ENCODE peak calls at places on chromosomes 2 and 18, in seven cellular contexts. One of them, this sample, is unnamed.
A peak's percentile ranks its signal among the peaks of the same experiment; 100 is the strongest.

GRCh38 chr2:37201766-37202165 is 5.5 kb downstream of the CEBPZOS start:
- DNase-seq in sciatic nerve: no peak
- DNase-seq in mesenchymal stem cell: peak; percentile 45
- DNase-seq in LoVo: no peak
- DNase-seq in activated T-helper 1 cell treated with anti-CD3 and anti-CD28 coated beads, Interleukin-12 subunit alpha, Interleukin-12 subunit beta, Interleukin-2, Interleukin-4 antibody, amounts not matched to agents 30 ng/mL and 10 ng/mL and 1 ng/mL, durations not matched to agents 14 hours and 24 hours and 36 hours: no peak
- DNase-seq in adrenal gland: no peak
- DNase-seq in HCT116: no peak
- DNase-seq in this sample: no peak

GRCh38 chr18:74598350-74599001 is 806 bp downstream of the ZNF407 start:
- DNase-seq in sciatic nerve: peak; percentile 74
- DNase-seq in mesenchymal stem cell: peak; percentile 75
- DNase-seq in LoVo: peak; percentile 39
- DNase-seq in activated T-helper 1 cell treated with anti-CD3 and anti-CD28 coated beads, Interleukin-12 subunit alpha, Interleukin-12 subunit beta, Interleukin-2, Interleukin-4 antibody, amounts not matched to agents 30 ng/mL and 10 ng/mL and 1 ng/mL, durations not matched to agents 14 hours and 24 hours and 36 hours: peak; percentile 53
- DNase-seq in adrenal gland: peak; percentile 51
- DNase-seq in HCT116: peak; percentile 27
- DNase-seq in this sample: peak; percentile 48

GRCh38 chr18:45727068-45727467 is 3.1 kb downstream of the SLC14A1 start:
- DNase-seq in sciatic nerve: no peak
- DNase-seq in mesenchymal stem cell: no peak
- DNase-seq in LoVo: no peak
- DNase-seq in activated T-helper 1 cell treated with anti-CD3 and anti-CD28 coated beads, Interleukin-12 subunit alpha, Interleukin-12 subunit beta, Interleukin-2, Interleukin-4 antibody, amounts not matched to agents 30 ng/mL and 10 ng/mL and 1 ng/mL, durations not matched to agents 14 hours and 24 hours and 36 hours: no peak
- DNase-seq in adrenal gland: no peak
- DNase-seq in HCT116: no peak
- DNase-seq in this sample: no peak

GRCh38 chr2:136086253-136087016 is 31.5 kb downstream of the CXCR4 start:
- DNase-seq in sciatic nerve: no peak
- DNase-seq in mesenchymal stem cell: no peak
- DNase-seq in LoVo: no peak
- DNase-seq in activated T-helper 1 cell treated with anti-CD3 and anti-CD28 coated beads, Interleukin-12 subunit alpha, Interleukin-12 subunit beta, Interleukin-2, Interleukin-4 antibody, amounts not matched to agents 30 ng/mL and 10 ng/mL and 1 ng/mL, durations not matched to agents 14 hours and 24 hours and 36 hours: no peak
- DNase-seq in adrenal gland: no peak
- DNase-seq in HCT116: no peak
- DNase-seq in this sample: no peak

GRCh38 chr2:99451280-99451679 is 38.5 kb downstream of the REV1 start:
- DNase-seq in sciatic nerve: no peak
- DNase-seq in mesenchymal stem cell: no peak
- DNase-seq in LoVo: no peak
- DNase-seq in activated T-helper 1 cell treated with anti-CD3 and anti-CD28 coated beads, Interleukin-12 subunit alpha, Interleukin-12 subunit beta, Interleukin-2, Interleukin-4 antibody, amounts not matched to agents 30 ng/mL and 10 ng/mL and 1 ng/mL, durations not matched to agents 14 hours and 24 hours and 36 hours: no peak
- DNase-seq in adrenal gland: no peak
- DNase-seq in HCT116: no peak
- DNase-seq in this sample: no peak

GRCh38 chr2:1631292-1632005 is 112.9 kb downstream of the PXDN start:
- DNase-seq in sciatic nerve: no peak
- DNase-seq in mesenchymal stem cell: no peak
- DNase-seq in LoVo: no peak
- DNase-seq in activated T-helper 1 cell treated with anti-CD3 and anti-CD28 coated beads, Interleukin-12 subunit alpha, Interleukin-12 subunit beta, Interleukin-2, Interleukin-4 antibody, amounts not matched to agents 30 ng/mL and 10 ng/mL and 1 ng/mL, durations not matched to agents 14 hours and 24 hours and 36 hours: no peak
- DNase-seq in adrenal gland: no peak
- DNase-seq in HCT116: no peak
- DNase-seq in this sample: no peak

GRCh38 chr18:23722646-23723045 is 33.4 kb downstream of the LAMA3 start:
- DNase-seq in sciatic nerve: no peak
- DNase-seq in mesenchymal stem cell: peak; percentile 43
- DNase-seq in LoVo: peak; percentile 20
- DNase-seq in activated T-helper 1 cell treated with anti-CD3 and anti-CD28 coated beads, Interleukin-12 subunit alpha, Interleukin-12 subunit beta, Interleukin-2, Interleukin-4 antibody, amounts not matched to agents 30 ng/mL and 10 ng/mL and 1 ng/mL, durations not matched to agents 14 hours and 24 hours and 36 hours: no peak
- DNase-seq in adrenal gland: no peak
- DNase-seq in HCT116: no peak
- DNase-seq in this sample: no peak

GRCh38 chr2:28049416-28049815 is 158.9 kb downstream of the BABAM2 start:
- DNase-seq in sciatic nerve: no peak
- DNase-seq in mesenchymal stem cell: no peak
- DNase-seq in LoVo: no peak
- DNase-seq in activated T-helper 1 cell treated with anti-CD3 and anti-CD28 coated beads, Interleukin-12 subunit alpha, Interleukin-12 subunit beta, Interleukin-2, Interleukin-4 antibody, amounts not matched to agents 30 ng/mL and 10 ng/mL and 1 ng/mL, durations not matched to agents 14 hours and 24 hours and 36 hours: no peak
- DNase-seq in adrenal gland: no peak
- DNase-seq in HCT116: no peak
- DNase-seq in this sample: peak; percentile 8

GRCh38 chr2:172489682-172490081 is 62.3 kb downstream of the ITGA6 start:
- DNase-seq in sciatic nerve: no peak
- DNase-seq in mesenchymal stem cell: no peak
- DNase-seq in LoVo: no peak
- DNase-seq in activated T-helper 1 cell treated with anti-CD3 and anti-CD28 coated beads, Interleukin-12 subunit alpha, Interleukin-12 subunit beta, Interleukin-2, Interleukin-4 antibody, amounts not matched to agents 30 ng/mL and 10 ng/mL and 1 ng/mL, durations not matched to agents 14 hours and 24 hours and 36 hours: no peak
- DNase-seq in adrenal gland: no peak
- DNase-seq in HCT116: no peak
- DNase-seq in this sample: peak; percentile 3

GRCh38 chr18:79218605-79219195 is 149.5 kb downstream of the ATP9B start:
- DNase-seq in sciatic nerve: no peak
- DNase-seq in mesenchymal stem cell: no peak
- DNase-seq in LoVo: no peak
- DNase-seq in activated T-helper 1 cell treated with anti-CD3 and anti-CD28 coated beads, Interleukin-12 subunit alpha, Interleukin-12 subunit beta, Interleukin-2, Interleukin-4 antibody, amounts not matched to agents 30 ng/mL and 10 ng/mL and 1 ng/mL, durations not matched to agents 14 hours and 24 hours and 36 hours: no peak
- DNase-seq in adrenal gland: no peak
- DNase-seq in HCT116: no peak
- DNase-seq in this sample: no peak

GRCh38 chr2:208062113-208062512 is 36.8 kb upstream of the PLEKHM3 start:
- DNase-seq in sciatic nerve: no peak
- DNase-seq in mesenchymal stem cell: peak; percentile 18
- DNase-seq in LoVo: peak; percentile 25
- DNase-seq in activated T-helper 1 cell treated with anti-CD3 and anti-CD28 coated beads, Interleukin-12 subunit alpha, Interleukin-12 subunit beta, Interleukin-2, Interleukin-4 antibody, amounts not matched to agents 30 ng/mL and 10 ng/mL and 1 ng/mL, durations not matched to agents 14 hours and 24 hours and 36 hours: no peak
- DNase-seq in adrenal gland: no peak
- DNase-seq in HCT116: peak; percentile 26
- DNase-seq in this sample: no peak

GRCh38 chr2:156009293-156009692 is 323.2 kb downstream of the NR4A2 start:
- DNase-seq in sciatic nerve: no peak
- DNase-seq in mesenchymal stem cell: no peak
- DNase-seq in LoVo: no peak
- DNase-seq in activated T-helper 1 cell treated with anti-CD3 and anti-CD28 coated beads, Interleukin-12 subunit alpha, Interleukin-12 subunit beta, Interleukin-2, Interleukin-4 antibody, amounts not matched to agents 30 ng/mL and 10 ng/mL and 1 ng/mL, durations not matched to agents 14 hours and 24 hours and 36 hours: no peak
- DNase-seq in adrenal gland: no peak
- DNase-seq in HCT116: no peak
- DNase-seq in this sample: no peak

GRCh38 chr2:131030478-131030971 is 62.7 kb downstream of the FAM168B start:
- DNase-seq in sciatic nerve: peak; percentile 34
- DNase-seq in mesenchymal stem cell: no peak
- DNase-seq in LoVo: no peak
- DNase-seq in activated T-helper 1 cell treated with anti-CD3 and anti-CD28 coated beads, Interleukin-12 subunit alpha, Interleukin-12 subunit beta, Interleukin-2, Interleukin-4 antibody, amounts not matched to agents 30 ng/mL and 10 ng/mL and 1 ng/mL, durations not matched to agents 14 hours and 24 hours and 36 hours: no peak
- DNase-seq in adrenal gland: no peak
- DNase-seq in HCT116: no peak
- DNase-seq in this sample: no peak

GRCh38 chr2:205769494-205769848 is 87.2 kb downstream of the NRP2 start:
- DNase-seq in sciatic nerve: no peak
- DNase-seq in mesenchymal stem cell: peak; percentile 83
- DNase-seq in LoVo: peak; percentile 27
- DNase-seq in activated T-helper 1 cell treated with anti-CD3 and anti-CD28 coated beads, Interleukin-12 subunit alpha, Interleukin-12 subunit beta, Interleukin-2, Interleukin-4 antibody, amounts not matched to agents 30 ng/mL and 10 ng/mL and 1 ng/mL, durations not matched to agents 14 hours and 24 hours and 36 hours: no peak
- DNase-seq in adrenal gland: no peak
- DNase-seq in HCT116: no peak
- DNase-seq in this sample: no peak

GRCh38 chr18:75489493-75490190 is 62.1 kb upstream of the SMIM21 start:
- DNase-seq in sciatic nerve: no peak
- DNase-seq in mesenchymal stem cell: peak; percentile 91
- DNase-seq in LoVo: peak; percentile 55
- DNase-seq in activated T-helper 1 cell treated with anti-CD3 and anti-CD28 coated beads, Interleukin-12 subunit alpha, Interleukin-12 subunit beta, Interleukin-2, Interleukin-4 antibody, amounts not matched to agents 30 ng/mL and 10 ng/mL and 1 ng/mL, durations not matched to agents 14 hours and 24 hours and 36 hours: no peak
- DNase-seq in adrenal gland: no peak
- DNase-seq in HCT116: peak; percentile 81
- DNase-seq in this sample: peak; percentile 87

GRCh38 chr2:172783091-172783898 is 47.6 kb downstream of the RAPGEF4 start:
- DNase-seq in sciatic nerve: no peak
- DNase-seq in mesenchymal stem cell: peak; percentile 88
- DNase-seq in LoVo: peak; percentile 79
- DNase-seq in activated T-helper 1 cell treated with anti-CD3 and anti-CD28 coated beads, Interleukin-12 subunit alpha, Interleukin-12 subunit beta, Interleukin-2, Interleukin-4 antibody, amounts not matched to agents 30 ng/mL and 10 ng/mL and 1 ng/mL, durations not matched to agents 14 hours and 24 hours and 36 hours: no peak
- DNase-seq in adrenal gland: peak; percentile 72
- DNase-seq in HCT116: peak; percentile 62
- DNase-seq in this sample: peak; percentile 93

GRCh38 chr18:10936211-10937053 is 212.9 kb downstream of the PIEZO2 start:
- DNase-seq in sciatic nerve: no peak
- DNase-seq in mesenchymal stem cell: no peak
- DNase-seq in LoVo: no peak
- DNase-seq in activated T-helper 1 cell treated with anti-CD3 and anti-CD28 coated beads, Interleukin-12 subunit alpha, Interleukin-12 subunit beta, Interleukin-2, Interleukin-4 antibody, amounts not matched to agents 30 ng/mL and 10 ng/mL and 1 ng/mL, durations not matched to agents 14 hours and 24 hours and 36 hours: no peak
- DNase-seq in adrenal gland: no peak
- DNase-seq in HCT116: no peak
- DNase-seq in this sample: no peak

GRCh38 chr2:226665306-226665831 is 134.3 kb downstream of the IRS1 start:
- DNase-seq in sciatic nerve: no peak
- DNase-seq in mesenchymal stem cell: no peak
- DNase-seq in LoVo: no peak
- DNase-seq in activated T-helper 1 cell treated with anti-CD3 and anti-CD28 coated beads, Interleukin-12 subunit alpha, Interleukin-12 subunit beta, Interleukin-2, Interleukin-4 antibody, amounts not matched to agents 30 ng/mL and 10 ng/mL and 1 ng/mL, durations not matched to agents 14 hours and 24 hours and 36 hours: no peak
- DNase-seq in adrenal gland: no peak
- DNase-seq in HCT116: no peak
- DNase-seq in this sample: peak; percentile 34

GRCh38 chr2:73013941-73014340 is 57.6 kb downstream of the SFXN5 start:
- DNase-seq in sciatic nerve: no peak
- DNase-seq in mesenchymal stem cell: no peak
- DNase-seq in LoVo: no peak
- DNase-seq in activated T-helper 1 cell treated with anti-CD3 and anti-CD28 coated beads, Interleukin-12 subunit alpha, Interleukin-12 subunit beta, Interleukin-2, Interleukin-4 antibody, amounts not matched to agents 30 ng/mL and 10 ng/mL and 1 ng/mL, durations not matched to agents 14 hours and 24 hours and 36 hours: no peak
- DNase-seq in adrenal gland: no peak
- DNase-seq in HCT116: no peak
- DNase-seq in this sample: no peak

GRCh38 chr2:105926960-105927678 is 182.4 kb downstream of the NCK2 start:
- DNase-seq in sciatic nerve: no peak
- DNase-seq in mesenchymal stem cell: no peak
- DNase-seq in LoVo: no peak
- DNase-seq in activated T-helper 1 cell treated with anti-CD3 and anti-CD28 coated beads, Interleukin-12 subunit alpha, Interleukin-12 subunit beta, Interleukin-2, Interleukin-4 antibody, amounts not matched to agents 30 ng/mL and 10 ng/mL and 1 ng/mL, durations not matched to agents 14 hours and 24 hours and 36 hours: peak; percentile 49
- DNase-seq in adrenal gland: no peak
- DNase-seq in HCT116: no peak
- DNase-seq in this sample: no peak

GRCh38 chr2:86480105-86480504 is 38.9 kb downstream of the KDM3A start:
- DNase-seq in sciatic nerve: no peak
- DNase-seq in mesenchymal stem cell: no peak
- DNase-seq in LoVo: no peak
- DNase-seq in activated T-helper 1 cell treated with anti-CD3 and anti-CD28 coated beads, Interleukin-12 subunit alpha, Interleukin-12 subunit beta, Interleukin-2, Interleukin-4 antibody, amounts not matched to agents 30 ng/mL and 10 ng/mL and 1 ng/mL, durations not matched to agents 14 hours and 24 hours and 36 hours: no peak
- DNase-seq in adrenal gland: no peak
- DNase-seq in HCT116: no peak
- DNase-seq in this sample: no peak

GRCh38 chr2:37325625-37326071 is 1.0 kb upstream of the PRKD3 start:
- DNase-seq in sciatic nerve: no peak
- DNase-seq in mesenchymal stem cell: no peak
- DNase-seq in LoVo: no peak
- DNase-seq in activated T-helper 1 cell treated with anti-CD3 and anti-CD28 coated beads, Interleukin-12 subunit alpha, Interleukin-12 subunit beta, Interleukin-2, Interleukin-4 antibody, amounts not matched to agents 30 ng/mL and 10 ng/mL and 1 ng/mL, durations not matched to agents 14 hours and 24 hours and 36 hours: no peak
- DNase-seq in adrenal gland: peak; percentile 38
- DNase-seq in HCT116: no peak
- DNase-seq in this sample: no peak

GRCh38 chr2:46471-47345 is at the start of gene FAM110C:
- DNase-seq in sciatic nerve: no peak
- DNase-seq in mesenchymal stem cell: no peak
- DNase-seq in LoVo: peak; percentile 53
- DNase-seq in activated T-helper 1 cell treated with anti-CD3 and anti-CD28 coated beads, Interleukin-12 subunit alpha, Interleukin-12 subunit beta, Interleukin-2, Interleukin-4 antibody, amounts not matched to agents 30 ng/mL and 10 ng/mL and 1 ng/mL, durations not matched to agents 14 hours and 24 hours and 36 hours: peak; percentile 53
- DNase-seq in adrenal gland: peak; percentile 84
- DNase-seq in HCT116: no peak
- DNase-seq in this sample: no peak

GRCh38 chr2:203893386-203893785 is 25.8 kb downstream of the CTLA4 start:
- DNase-seq in sciatic nerve: no peak
- DNase-seq in mesenchymal stem cell: no peak
- DNase-seq in LoVo: no peak
- DNase-seq in activated T-helper 1 cell treated with anti-CD3 and anti-CD28 coated beads, Interleukin-12 subunit alpha, Interleukin-12 subunit beta, Interleukin-2, Interleukin-4 antibody, amounts not matched to agents 30 ng/mL and 10 ng/mL and 1 ng/mL, durations not matched to agents 14 hours and 24 hours and 36 hours: no peak
- DNase-seq in adrenal gland: no peak
- DNase-seq in HCT116: no peak
- DNase-seq in this sample: no peak

GRCh38 chr2:234139755-234140154 is 89.3 kb downstream of the SPP2 start:
- DNase-seq in sciatic nerve: no peak
- DNase-seq in mesenchymal stem cell: no peak
- DNase-seq in LoVo: peak; percentile 37
- DNase-seq in activated T-helper 1 cell treated with anti-CD3 and anti-CD28 coated beads, Interleukin-12 subunit alpha, Interleukin-12 subunit beta, Interleukin-2, Interleukin-4 antibody, amounts not matched to agents 30 ng/mL and 10 ng/mL and 1 ng/mL, durations not matched to agents 14 hours and 24 hours and 36 hours: no peak
- DNase-seq in adrenal gland: no peak
- DNase-seq in HCT116: no peak
- DNase-seq in this sample: no peak

GRCh38 chr2:217510790-217511291 is 492.0 kb downstream of the TNS1 start:
- DNase-seq in sciatic nerve: peak; percentile 78
- DNase-seq in mesenchymal stem cell: peak; percentile 83
- DNase-seq in LoVo: peak; percentile 64
- DNase-seq in activated T-helper 1 cell treated with anti-CD3 and anti-CD28 coated beads, Interleukin-12 subunit alpha, Interleukin-12 subunit beta, Interleukin-2, Interleukin-4 antibody, amounts not matched to agents 30 ng/mL and 10 ng/mL and 1 ng/mL, durations not matched to agents 14 hours and 24 hours and 36 hours: no peak
- DNase-seq in adrenal gland: peak; percentile 82
- DNase-seq in HCT116: peak; percentile 70
- DNase-seq in this sample: peak; percentile 84

GRCh38 chr2:31426096-31426495 is 11.6 kb upstream of the XDH start:
- DNase-seq in sciatic nerve: no peak
- DNase-seq in mesenchymal stem cell: no peak
- DNase-seq in LoVo: no peak
- DNase-seq in activated T-helper 1 cell treated with anti-CD3 and anti-CD28 coated beads, Interleukin-12 subunit alpha, Interleukin-12 subunit beta, Interleukin-2, Interleukin-4 antibody, amounts not matched to agents 30 ng/mL and 10 ng/mL and 1 ng/mL, durations not matched to agents 14 hours and 24 hours and 36 hours: no peak
- DNase-seq in adrenal gland: no peak
- DNase-seq in HCT116: no peak
- DNase-seq in this sample: no peak

GRCh38 chr2:218839430-218839829 is 7.8 kb upstream of the PRKAG3 start:
- DNase-seq in sciatic nerve: no peak
- DNase-seq in mesenchymal stem cell: peak; percentile 61
- DNase-seq in LoVo: no peak
- DNase-seq in activated T-helper 1 cell treated with anti-CD3 and anti-CD28 coated beads, Interleukin-12 subunit alpha, Interleukin-12 subunit beta, Interleukin-2, Interleukin-4 antibody, amounts not matched to agents 30 ng/mL and 10 ng/mL and 1 ng/mL, durations not matched to agents 14 hours and 24 hours and 36 hours: no peak
- DNase-seq in adrenal gland: no peak
- DNase-seq in HCT116: no peak
- DNase-seq in this sample: peak; percentile 84

GRCh38 chr2:233003658-233004555 is 9.1 kb downstream of the NGEF start:
- DNase-seq in sciatic nerve: no peak
- DNase-seq in mesenchymal stem cell: no peak
- DNase-seq in LoVo: no peak
- DNase-seq in activated T-helper 1 cell treated with anti-CD3 and anti-CD28 coated beads, Interleukin-12 subunit alpha, Interleukin-12 subunit beta, Interleukin-2, Interleukin-4 antibody, amounts not matched to agents 30 ng/mL and 10 ng/mL and 1 ng/mL, durations not matched to agents 14 hours and 24 hours and 36 hours: no peak
- DNase-seq in adrenal gland: peak; percentile 10
- DNase-seq in HCT116: no peak
- DNase-seq in this sample: no peak

GRCh38 chr2:149125031-149125725 is 86.7 kb downstream of the LYPD6B start:
- DNase-seq in sciatic nerve: no peak
- DNase-seq in mesenchymal stem cell: no peak
- DNase-seq in LoVo: peak; percentile 32
- DNase-seq in activated T-helper 1 cell treated with anti-CD3 and anti-CD28 coated beads, Interleukin-12 subunit alpha, Interleukin-12 subunit beta, Interleukin-2, Interleukin-4 antibody, amounts not matched to agents 30 ng/mL and 10 ng/mL and 1 ng/mL, durations not matched to agents 14 hours and 24 hours and 36 hours: no peak
- DNase-seq in adrenal gland: no peak
- DNase-seq in HCT116: no peak
- DNase-seq in this sample: no peak

GRCh38 chr2:21118302-21118920 is 5.4 kb upstream of the TDRD15 start:
- DNase-seq in sciatic nerve: no peak
- DNase-seq in mesenchymal stem cell: peak; percentile 30
- DNase-seq in LoVo: peak; percentile 6
- DNase-seq in activated T-helper 1 cell treated with anti-CD3 and anti-CD28 coated beads, Interleukin-12 subunit alpha, Interleukin-12 subunit beta, Interleukin-2, Interleukin-4 antibody, amounts not matched to agents 30 ng/mL and 10 ng/mL and 1 ng/mL, durations not matched to agents 14 hours and 24 hours and 36 hours: no peak
- DNase-seq in adrenal gland: peak; percentile 37
- DNase-seq in HCT116: peak; percentile 26
- DNase-seq in this sample: peak; percentile 2

GRCh38 chr2:223465793-223466192 is 136.4 kb downstream of the SCG2 start:
- DNase-seq in sciatic nerve: peak; percentile 88
- DNase-seq in mesenchymal stem cell: peak; percentile 98
- DNase-seq in LoVo: peak; percentile 51
- DNase-seq in activated T-helper 1 cell treated with anti-CD3 and anti-CD28 coated beads, Interleukin-12 subunit alpha, Interleukin-12 subunit beta, Interleukin-2, Interleukin-4 antibody, amounts not matched to agents 30 ng/mL and 10 ng/mL and 1 ng/mL, durations not matched to agents 14 hours and 24 hours and 36 hours: no peak
- DNase-seq in adrenal gland: peak; percentile 93
- DNase-seq in HCT116: no peak
- DNase-seq in this sample: peak; percentile 94

GRCh38 chr18:56389190-56389589 is 249.2 kb downstream of the TXNL1 start:
- DNase-seq in sciatic nerve: no peak
- DNase-seq in mesenchymal stem cell: no peak
- DNase-seq in LoVo: no peak
- DNase-seq in activated T-helper 1 cell treated with anti-CD3 and anti-CD28 coated beads, Interleukin-12 subunit alpha, Interleukin-12 subunit beta, Interleukin-2, Interleukin-4 antibody, amounts not matched to agents 30 ng/mL and 10 ng/mL and 1 ng/mL, durations not matched to agents 14 hours and 24 hours and 36 hours: no peak
- DNase-seq in adrenal gland: no peak
- DNase-seq in HCT116: no peak
- DNase-seq in this sample: peak; percentile 22

GRCh38 chr18:11861583-11862288 is 10.5 kb downstream of the CHMP1B start:
- DNase-seq in sciatic nerve: no peak
- DNase-seq in mesenchymal stem cell: peak; percentile 41
- DNase-seq in LoVo: no peak
- DNase-seq in activated T-helper 1 cell treated with anti-CD3 and anti-CD28 coated beads, Interleukin-12 subunit alpha, Interleukin-12 subunit beta, Interleukin-2, Interleukin-4 antibody, amounts not matched to agents 30 ng/mL and 10 ng/mL and 1 ng/mL, durations not matched to agents 14 hours and 24 hours and 36 hours: no peak
- DNase-seq in adrenal gland: no peak
- DNase-seq in HCT116: no peak
- DNase-seq in this sample: no peak

GRCh38 chr2:104052341-104052740 is 801.6 kb upstream of the POU3F3 start:
- DNase-seq in sciatic nerve: no peak
- DNase-seq in mesenchymal stem cell: no peak
- DNase-seq in LoVo: no peak
- DNase-seq in activated T-helper 1 cell treated with anti-CD3 and anti-CD28 coated beads, Interleukin-12 subunit alpha, Interleukin-12 subunit beta, Interleukin-2, Interleukin-4 antibody, amounts not matched to agents 30 ng/mL and 10 ng/mL and 1 ng/mL, durations not matched to agents 14 hours and 24 hours and 36 hours: no peak
- DNase-seq in adrenal gland: no peak
- DNase-seq in HCT116: no peak
- DNase-seq in this sample: no peak